ENCODE peak calls at places on chromosome 18, in nine cellular contexts. J is prostate gland, R is transverse colon, N is IMR-90, E is K562, V is A549, H is stomach, S is body of pancreas, U is HepG2. A is an unnamed sample. For H3K4me1, the result is how much of the 10 kb centered on the place peaks cover.

GRCh38 chr18:22170421-22171262 is 1.3 kb downstream of the GATA6 start:
- DNase-seq in J (peak), R (peak), N (peak), E (no peak), V (peak), H (no peak), S (peak), U (peak), A (peak)

GRCh38 chr18:48940854-48941531 is 9.8 kb downstream of the SMAD7 start:
- DNase-seq in J (no peak), R (peak), N (peak), E (no peak), V (no peak), H (no peak), S (peak), U (no peak), A (no peak)

GRCh38 chr18:57533399-57533884 is 53.1 kb downstream of the FECH start:
- DNase-seq in J (no peak), R (no peak), N (peak), E (no peak), V (no peak), H (no peak), S (no peak), U (peak), A (peak)

GRCh38 chr18:8389391-8390340 is 219.6 kb upstream of the RAB12 start:
- DNase-seq in J (peak), R (peak), N (peak), E (peak), V (peak), H (peak), S (peak), U (peak), A (peak)

GRCh38 chr18:50051288-50051687 is 143.7 kb downstream of the MYO5B start:
- DNase-seq in J (no peak), R (no peak), N (no peak), E (peak), V (peak), H (no peak), S (peak), U (peak), A (no peak)

GRCh38 chr18:63292844-63293683 is 26.5 kb downstream of the BCL2 start:
- DNase-seq in J (no peak), R (peak), N (no peak), E (no peak), V (no peak), H (no peak), S (no peak), U (no peak), A (no peak)

GRCh38 chr18:77023115-77023782 is 109.3 kb downstream of the MBP start:
- DNase-seq in J (no peak), R (no peak), N (no peak), E (no peak), V (no peak), H (no peak), S (no peak), U (no peak), A (no peak)

GRCh38 chr18:63339920-63340484 is 20.4 kb upstream of the BCL2 start:
- DNase-seq in J (no peak), R (no peak), N (peak), E (no peak), V (no peak), H (no peak), S (peak), U (peak), A (peak)

GRCh38 chr18:48922801-48923730 is 27.7 kb downstream of the SMAD7 start:
- DNase-seq in J (peak), R (peak), N (peak), E (peak), V (no peak), H (peak), S (peak), U (no peak), A (peak)

GRCh38 chr18:79223431-79223830 is 154.2 kb downstream of the ATP9B start:
- DNase-seq in J (no peak), R (no peak), N (no peak), E (no peak), V (no peak), H (no peak), S (no peak), U (no peak), A (no peak)

GRCh38 chr18:35290070-35290735 is at the start of gene ZSCAN30:
- DNase-seq in J (peak), R (peak), N (peak), E (peak), V (peak), H (peak), S (peak), U (peak), A (peak)
- TF ChIP-seq POLR2A in J (peak), R (peak), N (peak), E (peak), V (peak), H (peak), S (peak), U (peak), A (peak)

DNA sequence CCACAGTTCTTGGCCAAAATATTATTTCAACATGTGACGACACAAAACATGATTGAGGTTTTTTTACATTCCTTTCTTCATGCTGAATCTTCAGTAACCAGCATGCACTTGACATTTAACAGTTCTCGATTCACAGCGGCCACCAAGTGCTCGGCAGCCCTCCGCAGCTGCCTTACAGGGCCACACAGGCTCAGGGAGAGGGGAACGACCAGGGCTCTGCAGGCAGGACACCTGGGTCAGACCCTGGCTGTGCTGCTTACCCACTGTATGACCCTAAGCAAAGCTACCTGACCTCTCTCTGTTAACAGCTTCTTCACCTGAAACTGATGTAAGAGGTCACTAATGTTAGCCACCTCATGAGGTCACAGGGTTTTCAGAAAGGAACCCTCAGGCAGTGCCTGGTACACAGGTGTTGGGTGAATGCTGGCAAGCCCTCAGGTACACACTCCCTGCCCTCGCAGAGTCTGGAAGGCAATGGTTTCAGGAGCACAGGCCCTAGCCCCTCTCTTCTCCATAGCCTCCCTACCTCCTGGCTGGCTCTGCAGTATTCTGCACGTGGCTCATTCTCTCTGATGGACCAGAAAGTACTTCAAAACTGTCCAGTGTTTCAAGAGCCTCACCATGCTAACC is 25.7 kb downstream of the TUBB6 start:
- DNase-seq in J (no peak), R (no peak), N (no peak), E (no peak), V (no peak), H (no peak), S (no peak), U (no peak), A (no peak)
- H3K4me1 ChIP-seq in J (under half), R (under half), N (under half), E (under half), V (under half), H (under half), S (under half), U (under half), A (under half)

GRCh38 chr18:3447895-3448844 is 1.8 kb upstream of the TGIF1 start:
- DNase-seq in J (peak), R (peak), N (peak), E (peak), V (peak), H (peak), S (peak), U (peak), A (peak)
- TF ChIP-seq POLR2A in J (peak), R (peak), N (peak), E (no peak), V (peak), H (peak), S (peak), U (peak), A (peak)

DNA sequence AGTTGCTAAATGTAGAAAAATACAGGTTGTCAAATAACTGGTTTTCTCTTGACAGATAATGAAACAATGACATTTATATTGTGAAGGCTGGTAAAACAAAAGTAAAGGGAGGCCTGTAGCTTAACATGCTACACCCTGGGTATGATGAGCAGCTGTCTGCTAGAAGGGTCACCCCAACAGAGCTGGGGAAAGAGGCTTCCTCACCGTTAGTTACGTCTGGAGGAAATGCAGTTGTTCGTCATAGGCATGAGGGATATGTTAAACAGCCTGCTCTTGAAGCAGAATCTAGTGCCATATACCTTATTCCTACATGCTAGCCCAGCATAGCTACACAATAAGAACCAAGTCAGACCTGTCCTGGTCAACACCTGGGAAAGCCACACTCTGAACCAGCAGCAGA is 49.9 kb downstream of the LPIN2 start:
- DNase-seq in J (no peak), R (no peak), N (no peak), E (no peak), V (no peak), H (no peak), S (no peak), U (no peak), A (no peak)
- H3K4me1 ChIP-seq in J (under half), R (under half), N (under half), E (under half), V (under half), H (half or more), S (under half), U (half or more), A (under half)

GRCh38 chr18:158128-159036 is at the start of gene USP14:
- DNase-seq in J (peak), R (peak), N (peak), E (peak), V (peak), H (peak), S (peak), U (peak), A (peak)
- TF ChIP-seq POLR2A in J (peak), R (peak), N (peak), E (peak), V (peak), H (no peak), S (peak), U (peak), A (peak)

DNA sequence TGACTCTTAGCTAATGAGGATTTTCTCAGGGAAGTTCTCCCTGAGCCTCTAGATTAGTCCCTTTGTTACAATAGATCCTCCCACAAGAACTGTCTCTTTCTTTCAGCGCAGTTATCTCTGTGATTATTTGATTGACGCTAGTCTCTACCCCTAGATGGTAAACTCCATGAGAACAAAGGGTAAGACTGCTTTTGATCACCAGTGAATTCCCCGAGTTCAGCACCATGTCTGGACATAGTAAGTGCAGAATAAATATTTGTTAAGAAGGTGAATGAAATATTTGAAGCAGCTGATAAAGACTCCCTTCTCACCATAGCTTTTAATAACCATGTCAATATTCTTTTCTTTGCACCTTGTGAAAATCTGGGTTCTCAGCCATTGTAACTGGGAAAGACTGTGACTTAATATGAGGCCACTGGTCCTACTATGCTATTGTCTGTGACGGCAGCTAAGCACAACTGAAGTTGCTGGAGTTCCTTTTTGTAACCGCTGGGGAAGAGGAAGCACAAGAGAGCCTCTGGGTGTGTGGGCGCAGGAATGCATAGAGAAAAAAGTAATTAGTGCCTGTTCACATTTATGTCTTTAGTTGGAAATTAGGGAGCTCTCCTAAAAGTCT is 214.7 kb downstream of the TGIF1 start:
- DNase-seq in J (no peak), R (no peak), N (no peak), E (peak), V (no peak), H (no peak), S (peak), U (peak), A (no peak)
- H3K4me1 ChIP-seq in J (under half), R (under half), N (under half), E (under half), V (under half), H (under half), S (under half), U (under half), A (under half)

DNA sequence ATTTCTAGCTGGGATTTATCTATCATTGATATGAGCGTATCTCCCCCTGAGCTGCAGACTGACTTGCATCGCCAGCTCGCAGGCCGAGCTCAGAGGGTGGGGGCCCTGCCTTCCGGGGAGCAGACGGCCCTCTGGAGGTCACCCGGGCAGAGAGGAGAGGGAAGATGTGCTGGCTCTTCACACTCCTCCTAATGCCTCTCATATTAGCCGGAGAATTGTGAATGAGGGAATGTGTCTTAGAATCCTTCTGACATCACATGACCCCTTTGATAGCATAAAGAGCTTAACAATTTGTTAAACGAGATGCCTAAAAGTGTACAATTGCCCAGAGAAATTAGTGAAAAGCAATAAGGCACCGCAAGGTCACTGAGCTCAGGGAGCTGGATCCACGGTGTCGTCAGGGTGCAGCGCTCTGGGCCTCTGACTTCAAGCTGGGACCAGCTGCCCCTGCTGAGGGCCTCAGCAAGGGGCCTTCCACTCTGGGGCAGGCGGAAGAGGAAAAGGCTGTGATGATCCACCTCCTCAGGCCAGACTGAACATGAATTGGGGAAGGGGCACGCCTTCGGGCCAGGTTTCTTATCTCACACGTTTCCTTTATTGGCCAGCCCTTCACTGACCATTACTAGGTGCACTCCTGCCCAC is 48.7 kb downstream of the SMIM21 start:
- DNase-seq in J (no peak), R (no peak), N (no peak), E (no peak), V (no peak), H (no peak), S (no peak), U (no peak), A (no peak)
- TF ChIP-seq POLR2A in J (no peak), R (no peak), N (no peak), E (no peak), V (no peak), H (no peak), S (no peak), U (no peak), A (no peak)

DNA sequence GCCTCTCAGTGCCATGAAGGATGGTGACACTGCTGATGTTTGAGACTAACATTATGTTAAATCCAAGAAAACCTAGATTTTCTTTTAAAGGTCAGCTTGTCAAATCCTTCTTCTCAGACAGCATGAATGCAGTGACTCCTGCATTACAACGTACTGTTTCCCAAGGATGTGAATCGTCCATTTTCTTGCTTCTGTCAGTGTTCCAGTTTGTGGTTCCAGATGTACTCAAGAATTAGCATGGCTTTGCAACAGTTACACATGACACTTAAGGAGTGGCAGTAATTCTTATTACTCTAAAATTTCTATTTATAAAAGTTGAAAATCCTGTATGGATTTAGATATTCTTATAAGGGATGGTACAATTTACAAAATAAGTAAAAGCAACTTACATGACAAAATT is 1.5 kb upstream of the TTC39C start:
- DNase-seq in J (no peak), R (no peak), N (peak), E (no peak), V (no peak), H (no peak), S (no peak), U (no peak), A (no peak)
- H3K4me1 ChIP-seq in J (under half), R (under half), N (under half), E (under half), V (under half), H (under half), S (under half), U (under half), A (under half)